ENCODE peak calls at places on chromosomes 5 and 9, in seven cellular contexts. R is stomach, S is left ventricle myocardium inferior, N is heart right ventricle, T is mammary epithelial cell, B is astrocyte, L is Panc1. A is an unnamed sample.

GRCh38 chr9:4743131-4743875 is 2.3 kb upstream of the AK3 start:
- DNase-seq in B (no peak), S (no peak), N (peak; percentile 16), T (peak; percentile 86), R (no peak), L (no peak), A (no peak)

GRCh38 chr9:29439961-29440360 is 1866.7 kb upstream of the C9orf72 start:
- DNase-seq in T (no peak), B (peak; percentile 13), R (no peak), N (no peak), S (no peak), L (no peak), A (no peak)

GRCh38 chr5:171314728-171315385 is 5.8 kb downstream of the TLX3 start:
- DNase-seq in N (no peak), L (no peak), T (no peak), B (no peak), R (no peak), S (peak; percentile 38), A (peak; percentile 27)

GRCh38 chr5:142922223-142922952 is 152.2 kb downstream of the ARHGAP26 start:
- DNase-seq in N (no peak), T (no peak), B (peak; percentile 35), S (no peak), L (peak; percentile 35), R (no peak), A (no peak)

GRCh38 chr5:28082610-28083009 is 1044.2 kb upstream of the CDH9 start:
- DNase-seq in T (no peak), N (no peak), L (no peak), S (no peak), B (no peak), R (no peak), A (no peak)

GRCh38 chr5:64074533-64074932 is 91.1 kb upstream of the RNF180 start:
- DNase-seq in R (no peak), T (peak; percentile 31), S (no peak), L (peak; percentile 15), B (peak; percentile 14), N (no peak), A (no peak)

GRCh38 chr5:31809037-31809910 is 170.3 kb downstream of the PDZD2 start:
- DNase-seq in N (peak; percentile 75), B (peak; percentile 54), T (peak; percentile 59), L (peak; percentile 56), R (peak; percentile 55), S (peak; percentile 71), A (peak; percentile 72)

GRCh38 chr5:7209583-7210139 is 186.3 kb upstream of the ADCY2 start:
- DNase-seq in B (no peak), T (no peak), L (no peak), S (no peak), N (no peak), R (no peak), A (peak; percentile 3)

GRCh38 chr5:102961671-102962070 is 158.3 kb downstream of the GIN1 start:
- DNase-seq in R (no peak), B (no peak), L (no peak), T (no peak), S (no peak), N (no peak), A (no peak)

GRCh38 chr5:6829150-6829784 is 116.0 kb downstream of the TENT4A start:
- DNase-seq in B (no peak), L (no peak), N (no peak), R (no peak), T (peak; percentile 38), S (no peak), A (peak; percentile 27)

GRCh38 chr9:93265301-93265971 is 81.5 kb downstream of the WNK2 start:
- DNase-seq in S (no peak), T (no peak), B (no peak), N (no peak), R (no peak), L (no peak), A (no peak)

GRCh38 chr9:75200892-75201470 is 112.7 kb downstream of the OSTF1 start:
- DNase-seq in S (no peak), L (peak; percentile 4), B (peak; percentile 17), N (no peak), R (no peak), T (peak; percentile 12), A (no peak)

GRCh38 chr5:157165261-157165660 is 803 bp downstream of the GARIN3 start:
- DNase-seq in S (no peak), B (no peak), R (no peak), N (no peak), T (no peak), L (no peak), A (no peak)

GRCh38 chr9:109753308-109753707 is 26.7 kb upstream of the PALM2AKAP2 start:
- DNase-seq in R (no peak), B (no peak), N (no peak), S (no peak), L (no peak), T (no peak), A (no peak)

GRCh38 chr9:70747335-70747734 is 332.9 kb upstream of the KLF9 start:
- DNase-seq in L (no peak), N (no peak), T (no peak), S (no peak), R (no peak), B (no peak), A (peak; percentile 52)

GRCh38 chr5:7261049-7261448 is 134.9 kb upstream of the ADCY2 start:
- DNase-seq in L (peak; percentile 15), S (no peak), B (peak; percentile 34), N (no peak), R (no peak), T (no peak), A (no peak)

GRCh38 chr5:177364159-177364962 is 6.6 kb downstream of the RGS14 start:
- DNase-seq in T (no peak), S (no peak), R (no peak), L (no peak), N (no peak), B (no peak), A (no peak)

GRCh38 chr5:116360008-116360853 is 214.4 kb downstream of the SEMA6A start:
- DNase-seq in N (peak; percentile 77), R (no peak), B (no peak), T (no peak), L (no peak), S (peak; percentile 77), A (peak; percentile 88)

GRCh38 chr9:14148501-14149103 is 165.3 kb downstream of the NFIB start:
- DNase-seq in S (no peak), B (no peak), T (no peak), N (no peak), R (no peak), L (no peak), A (no peak)

GRCh38 chr5:17219006-17219422 is 1.6 kb downstream of the BASP1 start:
- DNase-seq in L (no peak), N (no peak), B (no peak), S (no peak), R (no peak), T (peak; percentile 32), A (peak; percentile 14)

GRCh38 chr5:88724201-88724600 is 158.8 kb downstream of the MEF2C start:
- DNase-seq in N (no peak), T (peak; percentile 18), L (no peak), B (peak; percentile 11), S (no peak), R (no peak), A (no peak)

GRCh38 chr9:36941441-36941840 is 92.6 kb downstream of the PAX5 start:
- DNase-seq in L (no peak), S (no peak), R (no peak), T (no peak), N (no peak), B (no peak), A (no peak)

GRCh38 chr5:96468956-96469355 is 35.9 kb upstream of the PCSK1 start:
- DNase-seq in N (no peak), S (no peak), R (no peak), L (no peak), T (no peak), B (no peak), A (no peak)

GRCh38 chr9:88783613-88784230 is 207.5 kb upstream of the S1PR3 start:
- DNase-seq in T (no peak), B (no peak), S (no peak), L (no peak), N (no peak), R (no peak), A (no peak)
- H3K4me3 ChIP-seq in T (no peak overlapping the region), B (no peak overlapping the region), S (no peak overlapping the region), L (no peak overlapping the region), N (no peak overlapping the region), R (no peak overlapping the region), A (no peak overlapping the region)

DNA sequence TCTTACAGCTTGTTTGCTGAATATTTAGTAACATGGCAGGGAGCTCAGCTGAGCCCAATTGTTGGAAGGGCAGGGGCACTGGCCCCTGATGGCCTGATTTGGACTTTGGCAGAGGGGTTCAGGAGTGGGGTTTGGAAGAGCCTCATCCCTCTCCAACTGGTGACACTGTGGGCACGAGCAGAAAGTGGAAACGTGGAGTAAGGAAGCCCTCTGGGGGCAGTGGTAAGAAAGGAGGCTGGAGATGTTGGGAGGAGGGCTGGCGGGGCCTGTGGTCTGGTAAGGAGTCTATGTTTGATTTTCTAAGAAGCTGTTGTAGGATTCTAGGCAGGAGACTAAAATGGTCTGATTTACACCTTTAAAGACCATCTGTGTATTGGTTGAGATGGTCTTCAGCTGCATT is 208.9 kb downstream of the HSPA4 start:
- DNase-seq in T (no peak), S (no peak), R (no peak), L (no peak), N (no peak), B (no peak), A (no peak)
- TF ChIP-seq CTCF in T (peak; percentile 17), S (no peak), R (no peak), L (no peak), N (no peak), B (peak; percentile 4), A (no peak)

DNA sequence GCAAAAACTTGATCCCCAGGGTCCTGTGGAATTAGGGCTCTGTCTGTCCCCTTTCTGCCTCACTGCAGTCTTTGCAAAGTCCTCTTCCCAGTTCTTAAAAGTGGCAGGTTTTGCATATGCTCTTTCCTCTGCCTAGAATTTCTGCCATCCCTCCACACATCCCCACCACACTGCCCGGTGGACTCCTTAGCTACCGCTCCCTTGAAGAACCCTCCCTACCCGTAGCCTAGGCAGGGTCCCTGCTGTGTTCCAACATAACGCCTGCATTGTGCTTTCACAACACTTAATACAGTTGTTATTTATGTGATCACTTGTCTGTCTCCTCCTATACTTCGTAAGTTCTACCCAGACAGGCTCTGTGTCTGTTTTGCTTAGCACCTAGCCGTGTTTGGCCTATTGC is 142.6 kb upstream of the DMRT1 start:
- DNase-seq in T (no peak), L (no peak), R (no peak), N (no peak), S (no peak), B (no peak), A (no peak)
- H3K4me1 ChIP-seq in T (peaks cover 47% of the 10 kb centered on the region), L (no peaks in the 10 kb centered on the region), R (peaks cover 10% of the 10 kb centered on the region), N (peaks cover 81% of the 10 kb centered on the region), S (peaks cover 100% of the 10 kb centered on the region), B (peaks cover 41% of the 10 kb centered on the region), A (peaks cover 40% of the 10 kb centered on the region)

DNA sequence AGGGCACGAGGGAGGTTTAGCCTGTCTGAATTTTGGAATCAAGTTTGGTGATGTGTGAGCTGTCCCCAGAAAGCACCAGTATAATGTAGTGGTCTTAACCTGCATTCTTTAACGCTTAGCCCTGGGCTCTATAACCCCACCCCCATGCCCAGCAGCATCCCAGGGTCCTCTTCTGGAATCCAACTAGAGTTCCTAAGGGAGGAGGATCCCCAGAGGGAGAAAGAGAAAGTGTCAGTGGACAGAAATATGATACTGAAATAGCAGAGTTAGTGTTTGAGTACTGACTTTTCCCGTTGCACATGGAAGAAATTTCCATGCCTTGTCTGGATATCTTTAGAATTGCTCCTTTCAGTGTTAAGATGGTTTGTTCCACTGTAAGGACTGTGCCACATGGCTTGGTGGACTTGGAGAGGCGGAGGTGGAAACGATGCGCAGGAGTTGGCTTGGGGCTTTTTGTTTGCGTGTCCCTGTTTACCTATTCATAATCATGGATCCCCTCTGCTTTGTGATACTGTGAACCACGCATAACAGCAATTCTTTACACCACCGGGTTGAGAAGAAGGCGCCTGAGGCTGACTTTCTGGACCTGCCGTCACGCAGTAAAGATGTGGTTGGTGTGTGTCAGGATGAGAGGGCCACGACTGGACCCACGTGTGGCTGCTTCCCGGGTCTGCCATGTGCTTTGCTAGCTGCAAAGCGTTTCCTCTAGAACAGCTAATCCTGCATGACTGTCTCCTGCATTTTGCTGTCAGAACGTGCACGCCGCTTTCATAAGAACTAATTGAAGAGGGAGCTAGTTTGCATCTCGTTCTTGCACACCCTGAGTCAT is 142.3 kb downstream of the SMARCA2 start:
- DNase-seq in L (no peak), B (peak; percentile 67), N (no peak), S (peak; percentile 24), R (peak; percentile 33), T (peak; percentile 72), A (peak; percentile 48)
- H3K4me3 ChIP-seq in L (peak overlapping the region; percentile 37), B (peak overlapping the region; percentile 70), N (peak overlapping the region; percentile 36), S (peak overlapping the region; percentile 68), R (peak overlapping the region; percentile 45), T (peak overlapping the region; percentile 49), A (peak overlapping the region; percentile 31)